ENCODE peak calls at places on chromosomes 1 and 21, in ten cellular contexts. M, F, W, J, T, H, O, U, Q and I are unnamed samples.

GRCh38 chr1:118688891-118689290 is 299.3 kb downstream of the TBX15 start:
- DNase-seq in U (peak; percentile 95), M (no peak), J (no peak), F (no peak), H (no peak), T (no peak), W (no peak), O (no peak), Q (no peak), I (no peak)

GRCh38 chr1:214632091-214632490 is 29.1 kb downstream of the CENPF start:
- DNase-seq in O (no peak), Q (peak; percentile 5), H (no peak), F (no peak), M (no peak), J (no peak), T (no peak), U (no peak), W (no peak), I (no peak)

GRCh38 chr1:71770121-71770520 is 512.2 kb downstream of the NEGR1 start:
- DNase-seq in O (no peak), J (no peak), Q (no peak), W (no peak), T (no peak), U (peak; percentile 3), F (no peak), H (no peak), M (peak; percentile 77), I (no peak)

GRCh38 chr1:223776075-223776814 is 63.9 kb downstream of the CAPN2 start:
- DNase-seq in W (peak; percentile 28), T (no peak), H (peak; percentile 94), O (peak; percentile 65), M (peak; percentile 91), J (peak; percentile 96), Q (no peak), U (peak; percentile 98), F (peak; percentile 47), I (peak; percentile 93)

GRCh38 chr1:19894218-19894617 is 12.0 kb downstream of the OTUD3 start:
- DNase-seq in Q (no peak), M (no peak), J (no peak), W (peak; percentile 14), U (no peak), H (no peak), F (no peak), O (no peak), T (no peak), I (no peak)

GRCh38 chr1:6723621-6724428 is 22.2 kb upstream of the DNAJC11 start:
- DNase-seq in M (no peak), Q (no peak), T (no peak), J (no peak), H (no peak), U (no peak), W (no peak), O (no peak), F (no peak), I (no peak)

GRCh38 chr1:197917813-197918646 is 858 bp downstream of the LHX9 start:
- DNase-seq in O (no peak), Q (no peak), F (no peak), J (no peak), H (no peak), M (no peak), U (no peak), T (no peak), W (no peak), I (no peak)

GRCh38 chr1:206655471-206655882 is 20.1 kb downstream of the DYRK3 start:
- DNase-seq in H (no peak), Q (no peak), O (no peak), F (no peak), M (no peak), T (peak; percentile 53), U (no peak), W (no peak), J (no peak), I (no peak)

GRCh38 chr1:119676571-119677206 is 28.6 kb upstream of the ZNF697 start:
- DNase-seq in M (no peak), F (no peak), U (peak; percentile 17), O (no peak), Q (no peak), J (no peak), T (peak; percentile 33), W (no peak), H (no peak), I (no peak)

GRCh38 chr1:177185209-177185608 is 14.5 kb downstream of the BRINP2 start:
- DNase-seq in F (no peak), W (no peak), J (peak; percentile 27), M (peak; percentile 17), U (peak; percentile 41), T (no peak), Q (no peak), O (no peak), H (no peak), I (no peak)

GRCh38 chr1:38037481-38037939 is 9.1 kb downstream of the POU3F1 start:
- DNase-seq in M (no peak), H (no peak), U (no peak), O (no peak), J (no peak), T (no peak), F (no peak), Q (no peak), W (no peak), I (no peak)

GRCh38 chr1:10771789-10772188 is 24.7 kb downstream of the CASZ1 start:
- DNase-seq in U (no peak), H (no peak), F (no peak), O (no peak), W (no peak), Q (no peak), J (no peak), M (no peak), T (no peak), I (no peak)

GRCh38 chr1:80083892-80084291 is 1077.4 kb upstream of the ADGRL4 start:
- DNase-seq in M (no peak), W (no peak), O (no peak), H (no peak), U (no peak), F (no peak), Q (no peak), J (peak; percentile 17), T (no peak), I (no peak)

GRCh38 chr21:46284077-46284644 is 1.2 kb downstream of the MCM3AP start:
- DNase-seq in H (no peak), J (no peak), F (no peak), W (no peak), M (no peak), T (no peak), Q (no peak), U (no peak), O (no peak), I (no peak)

GRCh38 chr1:115251340-115251748 is 86.7 kb downstream of the NGF start:
- DNase-seq in J (peak; percentile 39), W (no peak), T (no peak), Q (no peak), H (no peak), M (peak; percentile 82), F (no peak), U (peak; percentile 34), O (no peak), I (no peak)

GRCh38 chr21:36767096-36767495 is 68.2 kb downstream of the SIM2 start:
- DNase-seq in O (no peak), Q (no peak), J (no peak), M (no peak), W (no peak), H (no peak), T (no peak), F (no peak), U (no peak), I (no peak)

GRCh38 chr1:116224561-116224960 is 113.4 kb downstream of the MAB21L3 start:
- DNase-seq in T (no peak), H (no peak), O (no peak), M (no peak), F (no peak), W (no peak), U (no peak), Q (no peak), J (no peak), I (no peak)

GRCh38 chr1:218809625-218810024 is 364.1 kb upstream of the LYPLAL1 start:
- DNase-seq in M (no peak), F (no peak), H (peak; percentile 3), J (no peak), T (no peak), W (no peak), O (no peak), Q (no peak), U (no peak), I (no peak)

GRCh38 chr1:30675289-30675688 is 48.1 kb downstream of the MATN1 start:
- DNase-seq in T (no peak), J (no peak), U (no peak), F (no peak), W (no peak), M (no peak), Q (no peak), H (no peak), O (no peak), I (no peak)

GRCh38 chr1:53414632-53415031 is 44.6 kb upstream of the DMRTB1 start:
- DNase-seq in J (no peak), Q (no peak), M (no peak), H (no peak), F (no peak), O (no peak), W (no peak), U (no peak), T (no peak), I (no peak)

GRCh38 chr1:50358962-50359361 is 64.3 kb downstream of the DMRTA2 start:
- DNase-seq in J (no peak), M (no peak), U (no peak), H (no peak), Q (no peak), F (no peak), W (no peak), O (no peak), T (no peak), I (no peak)

GRCh38 chr1:27862671-27863551 is 9.4 kb upstream of the THEMIS2 start:
- DNase-seq in F (peak; percentile 91), H (peak; percentile 99), U (peak; percentile 99), W (peak; percentile 99), M (peak; percentile 99), J (peak; percentile 100), O (peak; percentile 58), T (no peak), Q (no peak), I (peak; percentile 66)

GRCh38 chr21:25449950-25450349 is 157.3 kb downstream of the MRPL39 start:
- DNase-seq in J (no peak), U (no peak), W (no peak), T (no peak), H (no peak), F (no peak), M (no peak), O (no peak), Q (no peak), I (no peak)

GRCh38 chr1:203284411-203285208 is 20.7 kb upstream of the BTG2 start:
- DNase-seq in O (no peak), W (no peak), F (no peak), T (peak; percentile 16), H (no peak), J (no peak), M (no peak), U (no peak), Q (no peak), I (no peak)

GRCh38 chr1:185159966-185160365 is 3.0 kb downstream of the SWT1 start:
- DNase-seq in M (peak; percentile 26), J (peak; percentile 47), H (peak; percentile 38), O (no peak), Q (no peak), W (no peak), T (no peak), U (peak; percentile 9), F (no peak), I (no peak)

GRCh38 chr1:3351300-3352083 is 103.0 kb upstream of the ARHGEF16 start:
- DNase-seq in J (no peak), Q (no peak), F (no peak), M (no peak), H (no peak), O (no peak), U (no peak), W (no peak), T (no peak), I (no peak)

GRCh38 chr1:238409947-238410346 is 519.2 kb upstream of the ZP4 start:
- DNase-seq in T (no peak), Q (no peak), W (peak; percentile 55), U (peak; percentile 81), H (peak; percentile 34), J (no peak), M (peak; percentile 44), O (no peak), F (no peak), I (no peak)

GRCh38 chr1:56448937-56449336 is 130.4 kb downstream of the PLPP3 start:
- DNase-seq in Q (no peak), M (peak; percentile 52), W (no peak), U (no peak), H (peak; percentile 38), F (no peak), J (peak; percentile 41), T (no peak), O (no peak), I (no peak)